ENCODE peak calls at places on chromosomes 13 and 19, in seven cellular contexts. W is K562, M is HCT116, Q is SK-N-SH, D is HepG2, A is H1, P is GM12878. R is an unnamed sample. For H3K27me3 and H3K9me3, the result is how much of the 10 kb centered on the place peaks cover.

GRCh38 chr19:1673645-1674292 is 21.4 kb upstream of the TCF3 start:
- DNase-seq in Q (peak), D (no peak), P (no peak), M (no peak), A (no peak), W (no peak), R (no peak)

GRCh38 chr19:1609680-1610474 is 4.6 kb upstream of the UQCR11 start:
- DNase-seq in M (no peak), P (no peak), A (no peak), Q (no peak), W (no peak), D (no peak), R (no peak)

GRCh38 chr13:43221611-43222010 is 198.2 kb downstream of the DNAJC15 start:
- DNase-seq in W (no peak), P (no peak), M (no peak), A (no peak), D (no peak), Q (no peak), R (no peak)

GRCh38 chr19:11548315-11548700 is 9.7 kb downstream of the CNN1 start:
- DNase-seq in A (no peak), D (no peak), Q (no peak), W (no peak), M (no peak), P (no peak), R (no peak)

GRCh38 chr19:16945364-16945714 is 56.5 kb downstream of the F2RL3 start:
- DNase-seq in Q (no peak), W (no peak), P (no peak), M (no peak), D (no peak), A (no peak), R (no peak)

GRCh38 chr19:24060687-24061356 is 26.2 kb upstream of the ZNF254 start:
- DNase-seq in M (peak), Q (no peak), P (no peak), D (no peak), W (no peak), A (no peak), R (no peak)

GRCh38 chr19:31319465-31319864 is 29.8 kb downstream of the TSHZ3 start:
- DNase-seq in Q (no peak), D (no peak), A (no peak), P (no peak), M (no peak), W (no peak), R (no peak)

GRCh38 chr19:43316591-43317319 is 36.7 kb upstream of the CD177 start:
- DNase-seq in D (peak), P (no peak), Q (peak), A (peak), M (peak), W (peak), R (no peak)

GRCh38 chr13:49652691-49653305 is 24.5 kb downstream of the ARL11 start:
- DNase-seq in P (no peak), Q (peak), A (peak), M (peak), W (peak), D (peak), R (no peak)

GRCh38 chr13:113835461-113836274 is 28.2 kb downstream of the GAS6 start:
- DNase-seq in A (no peak), M (no peak), P (no peak), D (no peak), W (no peak), Q (peak), R (no peak)

GRCh38 chr19:44998025-44998424 is 3.2 kb upstream of the RELB start:
- DNase-seq in P (no peak), A (no peak), D (no peak), W (no peak), Q (no peak), M (no peak), R (no peak)

GRCh38 chr19:41879080-41879479 is 2.0 kb downstream of the CD79A start:
- DNase-seq in W (no peak), M (no peak), Q (no peak), A (no peak), P (no peak), D (no peak), R (no peak)

GRCh38 chr13:32056316-32056715 is 24.7 kb downstream of the FRY start:
- DNase-seq in M (no peak), P (no peak), D (no peak), W (no peak), A (no peak), Q (no peak), R (no peak)

GRCh38 chr13:21684576-21684975 is 13.7 kb downstream of the FGF9 start:
- DNase-seq in W (no peak), Q (no peak), P (no peak), D (no peak), M (no peak), A (no peak), R (no peak)

GRCh38 chr19:1070931-1071791 is 4.2 kb downstream of the ARHGAP45 start:
- DNase-seq in Q (peak), W (no peak), M (no peak), P (no peak), D (no peak), A (peak), R (no peak)

GRCh38 chr13:113645329-113645728 is 12.7 kb downstream of the ATP4B start:
- DNase-seq in Q (no peak), D (no peak), W (no peak), M (no peak), A (no peak), P (no peak), R (no peak)

GRCh38 chr13:45564108-45564507 is 51.4 kb downstream of the ERICH6B start:
- DNase-seq in M (no peak), P (no peak), W (no peak), A (no peak), D (peak), Q (no peak), R (no peak)

GRCh38 chr13:97391201-97391600 is 42.8 kb upstream of the RAP2A start:
- DNase-seq in M (no peak), A (no peak), D (no peak), Q (no peak), P (no peak), W (no peak), R (no peak)

GRCh38 chr19:53195265-53195879 is 2.2 kb upstream of the ZNF665 start:
- DNase-seq in Q (peak), P (peak), D (peak), W (peak), M (peak), A (peak), R (peak)

GRCh38 chr19:1474765-1475351 is 4.2 kb downstream of the C19orf25 start:
- DNase-seq in M (no peak), A (no peak), P (no peak), D (no peak), W (no peak), Q (peak), R (no peak)

GRCh38 chr19:4473011-4473410 is 914 bp downstream of the HDGFL2 start:
- DNase-seq in Q (peak), W (no peak), A (no peak), D (no peak), P (no peak), M (no peak), R (no peak)

GRCh38 chr19:18789422-18789832 is 1.7 kb downstream of the COMP start:
- DNase-seq in M (no peak), W (no peak), Q (no peak), A (no peak), D (no peak), P (no peak), R (no peak)
- H3K27me3 ChIP-seq in M (under half), W (under half), Q (half or more), A (half or more), D (under half), P (under half), R (half or more)

DNA sequence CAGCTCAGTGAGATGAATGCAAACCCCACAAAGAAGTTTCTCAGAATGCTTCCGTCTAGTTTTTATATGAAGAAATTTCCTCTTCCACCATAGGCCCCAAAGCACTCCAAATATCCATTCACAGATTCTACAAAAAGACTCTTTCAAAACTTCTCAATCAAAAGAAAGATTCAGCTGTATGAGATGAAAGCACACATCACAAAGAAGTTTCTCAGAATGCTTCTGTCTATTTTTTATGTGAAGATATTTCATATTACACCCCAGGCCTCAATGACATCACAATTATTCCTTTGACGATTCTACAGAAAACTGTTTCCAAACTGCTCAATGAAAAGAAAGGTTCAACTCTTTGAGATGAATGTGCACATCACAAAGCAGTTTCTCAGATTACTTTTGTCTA is 1819.4 kb downstream of the UQCRFS1 start:
- DNase-seq in P (no peak), W (no peak), Q (no peak), D (no peak), A (no peak), M (no peak), R (no peak)
- H3K9me3 ChIP-seq in P (under half), W (under half), Q (under half), D (half or more), A (half or more), M (under half), R (under half)

GRCh38 chr19:7219056-7219455 is 75.2 kb downstream of the INSR start:
- DNase-seq in M (no peak), W (no peak), P (no peak), Q (no peak), A (no peak), D (no peak), R (no peak)
- TF ChIP-seq YY1 in M (no peak), W (no peak), P (no peak), Q (no peak), A (no peak), D (no peak), R (no peak)

GRCh38 chr19:7602240-7602934 is 6.7 kb downstream of the CAMSAP3 start:
- DNase-seq in W (no peak), M (no peak), D (no peak), P (no peak), Q (peak), A (no peak), R (no peak)

GRCh38 chr19:7597689-7598088 is 2.0 kb downstream of the CAMSAP3 start:
- DNase-seq in M (no peak), D (peak), Q (no peak), A (no peak), P (no peak), W (no peak), R (no peak)

GRCh38 chr19:7602935-7603497 is 7.4 kb downstream of the CAMSAP3 start:
- DNase-seq in A (no peak), D (no peak), P (no peak), Q (peak), M (no peak), W (no peak), R (no peak)

GRCh38 chr19:7598180-7598579 is 2.5 kb downstream of the CAMSAP3 start:
- DNase-seq in P (no peak), D (no peak), W (no peak), A (no peak), Q (no peak), M (no peak), R (no peak)

DNA sequence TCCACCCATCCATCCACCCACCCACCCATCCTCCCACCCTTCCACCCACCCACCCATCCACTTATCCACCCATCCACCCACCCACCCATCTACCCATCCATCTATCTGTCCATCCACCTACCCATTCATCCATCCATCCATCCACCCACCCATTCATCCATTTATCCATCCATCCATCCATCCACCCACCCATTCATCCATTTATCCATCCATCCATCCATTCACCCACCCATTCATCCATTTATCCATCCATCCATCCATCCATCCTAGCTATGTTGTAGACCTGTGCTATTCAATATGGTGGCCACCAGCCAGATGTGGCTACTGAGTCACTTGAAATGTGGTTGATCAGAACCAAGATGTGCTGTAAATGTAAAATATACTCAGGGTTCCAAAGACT is 5.1 kb downstream of the CAMSAP3 start:
- DNase-seq in W (no peak), D (no peak), M (no peak), Q (no peak), A (no peak), P (no peak), R (no peak)
- H3K27me3 ChIP-seq in W (under half), D (under half), M (under half), Q (under half), A (under half), P (under half), R (under half)

GRCh38 chr13:95535243-95535642 is 17.3 kb upstream of the CLDN10 start:
- DNase-seq in Q (no peak), P (no peak), M (peak), A (no peak), W (no peak), D (peak), R (no peak)
- H3K9me3 ChIP-seq in Q (under half), P (under half), M (under half), A (under half), W (under half), D (under half), R (under half)

R was measured in NT2/D1.